ENCODE peak calls at places on chromosomes 1 and 21, in nine cellular contexts. Q is heart left ventricle; O is effector CD4-positive, alpha-beta T cell; I is A549; W is AG20443; S is neural progenitor cell; K is non-pigmented ciliary epithelial cell; C is hypothalamus; Z is Right ventricle myocardium superior. A is an unnamed sample.

GRCh38 chr1:183039985-183040447 is 16.8 kb downstream of the LAMC1 start:
- DNase-seq in Q (no peak), I (no peak), K (peak), O (no peak), C (no peak), Z (no peak), W (peak), S (no peak), A (no peak)

GRCh38 chr1:45730075-45730779 is 20.2 kb downstream of the IPP start:
- DNase-seq in S (no peak), I (no peak), Z (no peak), C (no peak), O (no peak), W (no peak), Q (no peak), K (no peak), A (no peak)

GRCh38 chr1:54604572-54605370 is 18.6 kb downstream of the FAM151A start:
- DNase-seq in Q (no peak), K (no peak), O (no peak), Z (no peak), C (no peak), W (no peak), I (no peak), S (no peak), A (no peak)

GRCh38 chr1:168301664-168302320 is 21.1 kb downstream of the TBX19 start:
- DNase-seq in Q (no peak), O (no peak), C (no peak), Z (no peak), I (peak), S (no peak), W (peak), K (peak), A (no peak)

GRCh38 chr21:16084776-16085364 is 355.1 kb downstream of the USP25 start:
- DNase-seq in Q (peak), I (no peak), S (no peak), Z (peak), K (no peak), C (peak), O (no peak), W (peak), A (no peak)

GRCh38 chr1:36159614-36160387 is 3.8 kb downstream of the MAP7D1 start:
- DNase-seq in K (no peak), S (no peak), Q (no peak), W (no peak), C (peak), I (no peak), Z (peak), O (no peak), A (no peak)

GRCh38 chr1:201672685-201673084 is 133.8 kb downstream of the NAV1 start:
- DNase-seq in S (no peak), W (no peak), C (no peak), I (no peak), K (no peak), Z (no peak), O (no peak), Q (no peak), A (no peak)

GRCh38 chr21:27423073-27423472 is 456.2 kb upstream of the ADAMTS5 start:
- DNase-seq in C (no peak), I (no peak), O (no peak), Q (peak), Z (peak), K (peak), S (no peak), W (peak), A (no peak)

GRCh38 chr1:212951058-212951923 is 950 bp downstream of the VASH2 start:
- DNase-seq in W (peak), Z (no peak), O (no peak), I (no peak), K (no peak), C (no peak), S (peak), Q (no peak), A (no peak)

GRCh38 chr1:191206808-191207207 is 729.1 kb upstream of the BRINP3 start:
- DNase-seq in Q (no peak), I (no peak), Z (no peak), S (no peak), W (no peak), C (no peak), O (no peak), K (no peak), A (no peak)

GRCh38 chr1:159929155-159930051 is 4.1 kb upstream of the TAGLN2 start:
- DNase-seq in I (no peak), W (no peak), Z (no peak), S (peak), O (no peak), C (no peak), K (no peak), Q (no peak), A (peak)

GRCh38 chr21:36704281-36704957 is 5.5 kb downstream of the SIM2 start:
- DNase-seq in W (peak), C (no peak), O (no peak), S (peak), K (no peak), Q (no peak), Z (no peak), I (no peak), A (no peak)

GRCh38 chr1:203327684-203328457 is 22.6 kb downstream of the BTG2 start:
- DNase-seq in S (peak), W (peak), I (peak), K (no peak), Q (peak), Z (no peak), C (peak), O (peak), A (no peak)

GRCh38 chr1:243882276-243882675 is 32.2 kb upstream of the AKT3 start:
- DNase-seq in K (peak), W (peak), S (no peak), O (no peak), Z (no peak), C (no peak), I (peak), Q (no peak), A (no peak)

GRCh38 chr1:178694923-178695525 is 30.0 kb upstream of the RALGPS2 start:
- DNase-seq in W (no peak), K (no peak), Z (no peak), Q (no peak), C (no peak), O (no peak), S (peak), I (no peak), A (no peak)

GRCh38 chr1:217088521-217089221 is 365.4 kb upstream of the ESRRG start:
- DNase-seq in Z (no peak), Q (no peak), C (no peak), O (no peak), S (peak), K (no peak), I (no peak), W (no peak), A (peak)

GRCh38 chr1:20361805-20362381 is 71.2 kb downstream of the VWA5B1 start:
- DNase-seq in W (peak), O (no peak), I (peak), Z (peak), C (peak), Q (peak), K (no peak), S (peak), A (peak)

GRCh38 chr1:192973202-192973601 is 86.0 kb downstream of the UCHL5 start:
- DNase-seq in O (no peak), Z (no peak), W (no peak), C (no peak), K (no peak), S (no peak), I (no peak), Q (no peak), A (no peak)

GRCh38 chr1:23599125-23599524 is 39.8 kb upstream of the ID3 start:
- DNase-seq in C (no peak), W (no peak), Z (no peak), K (no peak), O (no peak), S (no peak), Q (no peak), I (no peak), A (no peak)

GRCh38 chr1:111602974-111603373 is 16.6 kb upstream of the RAP1A start:
- DNase-seq in O (no peak), S (no peak), Z (no peak), Q (no peak), C (no peak), W (no peak), I (no peak), K (no peak), A (no peak)

GRCh38 chr1:154810571-154810970 is 59.5 kb downstream of the KCNN3 start:
- DNase-seq in Q (no peak), W (no peak), Z (no peak), I (no peak), O (no peak), C (no peak), S (no peak), K (no peak), A (no peak)

GRCh38 chr1:1421147-1421906 is at the start of gene ANKRD65:
- DNase-seq in Z (peak), Q (no peak), W (no peak), O (no peak), I (no peak), C (peak), S (peak), K (no peak), A (peak)

GRCh38 chr1:4171480-4172450 is 271.7 kb upstream of the C1orf174 start:
- DNase-seq in O (no peak), W (peak), C (no peak), S (no peak), Q (no peak), I (no peak), Z (peak), K (no peak), A (peak)

GRCh38 chr21:34022557-34023335 is 50.6 kb upstream of the MRPS6 start:
- DNase-seq in O (no peak), Q (peak), W (no peak), C (no peak), K (no peak), I (no peak), Z (no peak), S (peak), A (no peak)

GRCh38 chr21:36004441-36004840 is 55.9 kb downstream of the SETD4 start:
- DNase-seq in Z (no peak), S (no peak), W (peak), I (no peak), Q (no peak), K (no peak), C (no peak), O (no peak), A (no peak)

GRCh38 chr21:45557611-45558043 is 15.4 kb upstream of the SLC19A1 start:
- DNase-seq in Q (peak), C (no peak), W (no peak), I (no peak), K (no peak), Z (no peak), S (no peak), O (no peak), A (no peak)

GRCh38 chr1:213940947-213941346 is 46.8 kb upstream of the PROX1 start:
- DNase-seq in I (no peak), S (no peak), O (no peak), Z (no peak), C (no peak), Q (no peak), K (no peak), W (no peak), A (no peak)

GRCh38 chr1:53344921-53345838 is 17.3 kb upstream of the LRP8 start:
- DNase-seq in I (no peak), Z (no peak), S (no peak), C (no peak), O (no peak), K (no peak), W (no peak), Q (no peak), A (peak)

GRCh38 chr1:226973898-226974543 is 33.9 kb downstream of the COQ8A start:
- DNase-seq in O (no peak), W (peak), K (no peak), Z (peak), S (no peak), Q (peak), I (no peak), C (no peak), A (peak)

GRCh38 chr1:68801440-68801839 is 304.6 kb upstream of the DEPDC1 start:
- DNase-seq in I (no peak), Z (no peak), O (no peak), C (no peak), K (no peak), S (no peak), W (no peak), Q (no peak), A (no peak)

A was measured in H9.